ENCODE peak calls at places on chromosomes 2 and 18, in six cellular contexts. W is HCT116, G is prostate gland, B is HepG2, P is breast epithelium, K is endothelial cell of umbilical vein. H is an unnamed sample.
A peak's percentile ranks its signal among the peaks of the same experiment; 100 is the strongest.

GRCh38 chr2:152477347-152478092 is 142.5 kb downstream of the FMNL2 start:
- DNase-seq in K (no peak), G (no peak), W (no peak), B (no peak), P (no peak), H (no peak)

GRCh38 chr2:239223330-239224248 is 177.2 kb downstream of the HDAC4 start:
- DNase-seq in K (no peak), W (no peak), G (peak; percentile 73), P (peak; percentile 29), B (peak; percentile 79), H (peak; percentile 77)

GRCh38 chr2:221245045-221245444 is 327.1 kb downstream of the EPHA4 start:
- DNase-seq in B (no peak), K (no peak), G (no peak), W (no peak), P (no peak), H (no peak)

GRCh38 chr2:168930242-168930641 is 29.2 kb downstream of the G6PC2 start:
- DNase-seq in G (no peak), W (no peak), K (no peak), B (no peak), P (no peak), H (no peak)

GRCh38 chr2:219688560-219689445 is 61.4 kb downstream of the SLC4A3 start:
- DNase-seq in B (peak; percentile 36), P (peak; percentile 37), W (peak; percentile 76), K (no peak), G (no peak), H (no peak)

GRCh38 chr2:189866296-189866695 is 82.0 kb downstream of the PMS1 start:
- DNase-seq in G (no peak), W (no peak), K (no peak), B (no peak), P (no peak), H (no peak)

GRCh38 chr2:160940699-160941098 is 219.5 kb upstream of the TANK start:
- DNase-seq in B (no peak), K (no peak), P (no peak), W (no peak), G (peak; percentile 23), H (no peak)

GRCh38 chr2:218733615-218734021 is 23.0 kb downstream of the TTLL4 start:
- DNase-seq in B (peak; percentile 84), G (no peak), W (no peak), P (peak; percentile 72), K (no peak), H (no peak)

GRCh38 chr2:224286923-224287322 is 115.0 kb downstream of the FAM124B start:
- DNase-seq in G (no peak), B (no peak), P (no peak), K (no peak), W (no peak), H (no peak)

GRCh38 chr2:235098736-235099494 is 147.1 kb downstream of the SH3BP4 start:
- DNase-seq in G (no peak), P (no peak), W (no peak), B (no peak), K (no peak), H (no peak)

GRCh38 chr2:105384861-105385260 is 14.0 kb downstream of the FHL2 start:
- DNase-seq in K (no peak), W (no peak), B (no peak), P (no peak), G (no peak), H (no peak)

GRCh38 chr2:48944961-48945360 is 189.4 kb upstream of the LHCGR start:
- DNase-seq in B (no peak), K (no peak), W (no peak), G (no peak), P (no peak), H (no peak)

GRCh38 chr2:31031132-31031706 is 107.0 kb downstream of the GALNT14 start:
- DNase-seq in B (no peak), G (no peak), P (no peak), W (no peak), K (no peak), H (no peak)

GRCh38 chr2:102057502-102058292 is 65.9 kb downstream of the IL1R2 start:
- DNase-seq in G (no peak), P (peak; percentile 73), B (peak; percentile 98), W (no peak), K (no peak), H (no peak)

GRCh38 chr2:237708961-237709360 is 81.6 kb downstream of the LRRFIP1 start:
- DNase-seq in G (no peak), W (no peak), B (no peak), P (no peak), K (no peak), H (no peak)

GRCh38 chr18:76489081-76489480 is 6.0 kb downstream of the ZNF516 start:
- DNase-seq in B (no peak), G (no peak), P (no peak), K (no peak), W (no peak), H (no peak)
- H3K4me3 ChIP-seq in B (no peak overlapping the region), G (no peak overlapping the region), P (no peak overlapping the region), K (no peak overlapping the region), W (no peak overlapping the region), H (no peak overlapping the region)

GRCh38 chr2:70647873-70648481 is 94.4 kb upstream of the TGFA start:
- DNase-seq in W (peak; percentile 55), K (peak; percentile 77), P (peak; percentile 46), G (peak; percentile 51), B (peak; percentile 43), H (no peak)
- TF ChIP-seq POLR2AphosphoS5 in W (no peak), K (no peak), P (no peak), G (no peak), B (no peak), H (no peak)

GRCh38 chr2:71548589-71549485 is 95.5 kb downstream of the DYSF start:
- DNase-seq in P (peak; percentile 40), W (peak; percentile 56), B (peak; percentile 62), K (peak; percentile 51), G (peak; percentile 54), H (peak; percentile 90)
- TF ChIP-seq CTCF in P (peak; percentile 78), W (peak; percentile 91), B (peak; percentile 98), K (peak; percentile 72), G (peak; percentile 67), H (peak; percentile 84)

GRCh38 chr18:6109743-6110142 is 214.4 kb upstream of the TMEM200C start:
- DNase-seq in G (no peak), W (no peak), P (no peak), K (no peak), B (no peak), H (no peak)
- H3K4me3 ChIP-seq in G (no peak overlapping the region), W (no peak overlapping the region), P (no peak overlapping the region), K (no peak overlapping the region), B (no peak overlapping the region), H (no peak overlapping the region)

GRCh38 chr2:120066708-120067547 is 54.1 kb downstream of the EPB41L5 start:
- DNase-seq in K (peak; percentile 21), W (no peak), B (peak; percentile 98), G (peak; percentile 67), P (no peak), H (no peak)
- TF ChIP-seq POLR2AphosphoS5 in K (no peak), W (no peak), B (no peak), G (peak; percentile 87), P (no peak), H (no peak)

GRCh38 chr2:26316041-26316440 is 29.9 kb upstream of the SELENOI start:
- DNase-seq in P (no peak), G (no peak), W (peak; percentile 15), B (peak; percentile 35), K (no peak), H (no peak)
- TF ChIP-seq CTCF in P (no peak), G (no peak), W (peak; percentile 79), B (peak; percentile 66), K (no peak), H (no peak)

GRCh38 chr2:230869691-230870543 is 5.2 kb downstream of the ITM2C start:
- DNase-seq in G (no peak), P (no peak), W (no peak), B (no peak), K (no peak), H (peak; percentile 70)
- H3K4me3 ChIP-seq in G (no peak overlapping the region), P (no peak overlapping the region), W (no peak overlapping the region), B (no peak overlapping the region), K (no peak overlapping the region), H (no peak overlapping the region)

DNA sequence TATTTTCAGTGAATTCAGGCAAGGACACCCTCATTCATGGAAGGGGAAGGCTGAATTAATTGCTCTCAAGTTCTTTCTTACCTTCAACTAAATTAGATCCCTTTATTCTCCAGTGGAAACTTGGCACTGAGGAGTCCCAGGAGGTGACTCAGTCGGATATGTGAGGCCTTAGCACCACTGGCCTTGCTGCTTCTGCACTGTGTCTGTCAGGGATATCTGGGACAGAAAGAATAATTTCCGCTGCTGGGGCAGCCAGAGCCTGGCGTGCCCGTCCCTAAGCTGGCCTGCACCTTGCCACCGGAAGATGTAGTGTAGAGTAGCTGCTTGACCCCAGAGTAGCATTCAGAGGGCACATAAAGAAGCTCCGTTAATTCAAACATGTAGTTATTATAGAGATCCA is 53.4 kb downstream of the LIMS1 start:
- DNase-seq in P (no peak), B (no peak), K (peak; percentile 90), G (no peak), W (no peak), H (no peak)
- TF ChIP-seq POLR2AphosphoS5 in P (no peak), B (no peak), K (peak; percentile 83), G (no peak), W (no peak), H (no peak)

H was measured in suprapubic skin.